ENCODE peak calls at places on chromosome 16, in seven cellular contexts. M, F, P, S, Z, A and W are unnamed samples.

GRCh38 chr16:54288592-54289241 is 2.1 kb upstream of the IRX3 start:
- DNase-seq in M (no peak), F (no peak), P (no peak), S (no peak), Z (no peak), A (no peak), W (no peak)

GRCh38 chr16:27742333-27742732 is 192.4 kb downstream of the KATNIP start:
- DNase-seq in M (no peak), F (no peak), P (no peak), S (no peak), Z (no peak), A (no peak), W (no peak)

GRCh38 chr16:81514041-81514559 is 69.5 kb downstream of the CMIP start:
- DNase-seq in M (no peak), F (peak; percentile 61), P (no peak), S (no peak), Z (no peak), A (no peak), W (no peak)

GRCh38 chr16:80631581-80631980 is 90.8 kb downstream of the DYNLRB2 start:
- DNase-seq in M (no peak), F (no peak), P (no peak), S (no peak), Z (no peak), A (no peak), W (no peak)

GRCh38 chr16:83344014-83344413 is 463.8 kb upstream of the HSBP1 start:
- DNase-seq in M (no peak), F (no peak), P (no peak), S (no peak), Z (no peak), A (no peak), W (no peak)

GRCh38 chr16:13961099-13961811 is 41.3 kb downstream of the ERCC4 start:
- DNase-seq in M (no peak), F (no peak), P (no peak), S (no peak), Z (no peak), A (peak; percentile 56), W (no peak)

GRCh38 chr16:78704421-78704820 is 605.0 kb downstream of the WWOX start:
- DNase-seq in M (no peak), F (no peak), P (no peak), S (no peak), Z (no peak), A (no peak), W (no peak)

GRCh38 chr16:23700509-23700908 is 12.5 kb downstream of the ERN2 start:
- DNase-seq in M (no peak), F (peak; percentile 48), P (peak; percentile 75), S (no peak), Z (no peak), A (no peak), W (no peak)

GRCh38 chr16:74297296-74297665 is 667 bp downstream of the PSMD7 start:
- DNase-seq in M (no peak), F (no peak), P (no peak), S (peak; percentile 56), Z (no peak), A (peak; percentile 24), W (no peak)

GRCh38 chr16:87203060-87203656 is 114.0 kb downstream of the C16orf95 start:
- DNase-seq in M (peak; percentile 85), F (peak; percentile 80), P (peak; percentile 92), S (peak; percentile 84), Z (no peak), A (peak; percentile 69), W (peak; percentile 79)

GRCh38 chr16:87263418-87264052 is 53.7 kb downstream of the C16orf95 start:
- DNase-seq in M (peak; percentile 79), F (no peak), P (no peak), S (no peak), Z (no peak), A (no peak), W (no peak)

GRCh38 chr16:22098538-22099255 is 6.4 kb downstream of the VWA3A start:
- DNase-seq in M (peak; percentile 56), F (peak; percentile 50), P (no peak), S (peak; percentile 71), Z (peak; percentile 17), A (peak; percentile 89), W (peak; percentile 49)

GRCh38 chr16:70675851-70676513 is 9.9 kb downstream of the MTSS2 start:
- DNase-seq in M (no peak), F (no peak), P (no peak), S (peak; percentile 17), Z (no peak), A (no peak), W (no peak)

GRCh38 chr16:58940609-58941008 is 206.5 kb upstream of the GOT2 start:
- DNase-seq in M (no peak), F (no peak), P (no peak), S (no peak), Z (no peak), A (no peak), W (no peak)

GRCh38 chr16:27174007-27174406 is 29.3 kb upstream of the KDM8 start:
- DNase-seq in M (no peak), F (no peak), P (no peak), S (peak; percentile 52), Z (no peak), A (no peak), W (peak; percentile 35)

GRCh38 chr16:8986818-8987191 is 23.1 kb upstream of the USP7 start:
- DNase-seq in M (no peak), F (no peak), P (no peak), S (no peak), Z (no peak), A (no peak), W (no peak)

GRCh38 chr16:2531371-2531695 is at the start of gene CEMP1:
- DNase-seq in M (no peak), F (no peak), P (no peak), S (no peak), Z (no peak), A (no peak), W (no peak)

GRCh38 chr16:64450170-64450569 is 671.7 kb downstream of the CDH11 start:
- DNase-seq in M (no peak), F (no peak), P (no peak), S (no peak), Z (no peak), A (no peak), W (no peak)

GRCh38 chr16:86227801-86228200 is 282.5 kb upstream of the FOXF1 start:
- DNase-seq in M (no peak), F (no peak), P (no peak), S (no peak), Z (no peak), A (no peak), W (no peak)

GRCh38 chr16:87351320-87351698 is 32.3 kb downstream of the FBXO31 start:
- DNase-seq in M (no peak), F (no peak), P (no peak), S (peak; percentile 70), Z (no peak), A (no peak), W (no peak)

GRCh38 chr16:64412578-64413280 is 709.1 kb downstream of the CDH11 start:
- DNase-seq in M (no peak), F (no peak), P (no peak), S (no peak), Z (no peak), A (no peak), W (no peak)

GRCh38 chr16:89096042-89096717 is 2.5 kb downstream of the ACSF3 start:
- DNase-seq in M (no peak), F (no peak), P (no peak), S (no peak), Z (no peak), A (no peak), W (no peak)

GRCh38 chr16:89095401-89095974 is 1.8 kb downstream of the ACSF3 start:
- DNase-seq in M (no peak), F (no peak), P (peak; percentile 58), S (no peak), Z (no peak), A (no peak), W (no peak)

GRCh38 chr16:89092013-89092412 is 1.6 kb upstream of the ACSF3 start:
- DNase-seq in M (no peak), F (no peak), P (no peak), S (no peak), Z (no peak), A (no peak), W (no peak)

GRCh38 chr16:89093602-89094251 is at the start of gene ACSF3:
- DNase-seq in M (no peak), F (peak; percentile 92), P (peak; percentile 71), S (peak; percentile 95), Z (no peak), A (no peak), W (peak; percentile 79)

DNA sequence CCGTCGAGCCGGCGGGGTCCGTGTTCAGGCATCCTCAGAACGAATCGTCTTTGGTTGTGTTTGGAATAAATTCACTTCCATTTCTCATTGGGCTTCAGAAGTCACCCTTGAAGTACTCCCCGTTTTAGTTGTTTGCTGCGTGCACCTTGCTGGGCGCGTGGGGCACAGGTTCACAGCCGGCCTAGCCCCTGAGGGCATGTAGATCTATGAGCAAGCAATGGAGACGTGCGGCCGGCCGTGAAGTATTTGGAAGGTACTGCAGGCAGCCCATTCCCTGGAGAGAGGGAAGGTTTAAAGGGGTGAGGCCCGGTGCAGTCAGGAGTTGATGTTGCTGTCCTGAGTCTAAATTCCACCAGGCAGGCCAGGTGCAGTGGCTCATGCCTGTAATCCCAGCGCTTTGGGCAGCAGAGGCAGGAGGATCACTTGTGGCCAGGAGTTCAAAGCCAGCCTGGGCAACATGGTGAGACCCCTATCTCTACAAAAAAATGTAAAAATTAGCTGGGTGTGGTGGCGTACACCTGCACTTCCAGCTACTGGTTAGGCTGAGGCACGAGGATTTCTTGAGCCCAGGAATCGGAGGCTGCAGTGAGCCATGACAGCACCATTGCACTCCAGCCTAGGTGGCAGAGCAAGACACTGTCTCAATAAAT is 725 bp downstream of the ACSF3 start:
- DNase-seq in M (no peak), F (no peak), P (no peak), S (peak; percentile 63), Z (no peak), A (peak; percentile 35), W (peak; percentile 64)
- TF ChIP-seq JUND in M (no peak), F (no peak), P (no peak), S (no peak), Z (no peak), A (no peak), W (no peak)

GRCh38 chr16:11250786-11251524 is 5.0 kb downstream of the SOCS1 start:
- DNase-seq in M (no peak), F (no peak), P (no peak), S (no peak), Z (no peak), A (no peak), W (no peak)
- TF ChIP-seq JUND in M (no peak), F (no peak), P (no peak), S (no peak), Z (no peak), A (peak; percentile 32), W (no peak)

GRCh38 chr16:48118841-48119240 is 37.0 kb downstream of the ABCC12 start:
- DNase-seq in M (no peak), F (no peak), P (no peak), S (no peak), Z (no peak), A (no peak), W (no peak)
- TF ChIP-seq JUND in M (no peak), F (no peak), P (no peak), S (no peak), Z (no peak), A (no peak), W (no peak)

DNA sequence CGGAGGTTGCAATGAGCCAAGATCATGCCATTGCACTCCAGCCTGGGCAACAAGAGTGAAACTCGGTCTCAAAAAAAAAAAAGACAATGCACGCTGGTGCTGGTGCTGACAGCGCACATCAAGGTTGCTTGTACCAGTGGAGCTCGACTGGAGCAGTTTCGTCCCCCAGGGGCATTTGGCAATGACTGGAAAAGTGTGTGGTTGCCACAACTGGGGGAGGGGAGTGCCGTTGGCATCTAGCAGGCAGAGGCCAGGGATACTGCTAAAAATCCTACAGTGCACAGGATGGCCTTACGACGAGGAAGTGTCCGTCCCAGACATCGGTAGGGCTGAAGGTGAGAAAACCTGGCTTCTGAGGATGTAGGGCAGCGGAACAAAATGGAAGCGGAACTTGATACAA is 2.4 kb downstream of the MEAK7 start:
- DNase-seq in M (no peak), F (no peak), P (no peak), S (no peak), Z (no peak), A (no peak), W (no peak)
- TF ChIP-seq JUND in M (no peak), F (no peak), P (no peak), S (no peak), Z (no peak), A (no peak), W (no peak)